ENCODE peak calls at places on chromosomes 12 and 14, in seven cellular contexts. X is AG04450, U is astrocyte of the spinal cord, S is fibroblast of the aortic adventitia, L is AG09309, Z is colonic mucosa, N is sigmoid colon. D is an unnamed sample.

GRCh38 chr12:126998747-126999285 is 1268.2 kb upstream of the TMEM132C start:
- DNase-seq in Z (no peak), N (no peak), L (no peak), U (peak; percentile 2), X (no peak), S (no peak), D (no peak)

GRCh38 chr12:1282670-1283361 is 291.8 kb downstream of the ERC1 start:
- DNase-seq in X (no peak), L (peak; percentile 27), N (peak; percentile 90), U (peak; percentile 23), S (peak; percentile 59), Z (peak; percentile 35), D (peak; percentile 57)

GRCh38 chr14:90554341-90554740 is 157.5 kb downstream of the CALM1 start:
- DNase-seq in Z (no peak), U (no peak), N (peak; percentile 79), S (no peak), L (no peak), X (no peak), D (no peak)

GRCh38 chr12:53344824-53345485 is 8.8 kb upstream of the SP7 start:
- DNase-seq in S (peak; percentile 73), L (no peak), Z (peak; percentile 69), U (peak; percentile 72), X (peak; percentile 33), N (peak; percentile 93), D (peak; percentile 75)

GRCh38 chr14:61718039-61718438 is 22.7 kb downstream of the HIF1A start:
- DNase-seq in L (no peak), N (no peak), X (no peak), Z (no peak), U (no peak), S (no peak), D (no peak)

GRCh38 chr14:98138666-98139065 is 1133.3 kb downstream of the BCL11B start:
- DNase-seq in Z (peak; percentile 50), U (peak; percentile 21), X (no peak), S (peak; percentile 5), N (no peak), L (no peak), D (peak; percentile 3)

GRCh38 chr12:52945389-52946232 is 3.3 kb upstream of the KRT18 start:
- DNase-seq in S (peak; percentile 78), U (peak; percentile 59), L (no peak), Z (peak; percentile 65), X (peak; percentile 21), N (no peak), D (no peak)

GRCh38 chr14:64232095-64232830 is 61.9 kb downstream of the ESR2 start:
- DNase-seq in U (peak; percentile 94), S (peak; percentile 77), X (peak; percentile 67), N (no peak), L (peak; percentile 67), Z (no peak), D (peak; percentile 96)

GRCh38 chr12:64102339-64102738 is 119.8 kb downstream of the KICS2 start:
- DNase-seq in X (no peak), N (no peak), L (peak; percentile 49), S (no peak), Z (no peak), U (peak; percentile 72), D (peak; percentile 87)

GRCh38 chr12:20523658-20524057 is 155.3 kb downstream of the PDE3A start:
- DNase-seq in U (peak; percentile 58), N (no peak), S (peak; percentile 33), L (no peak), Z (no peak), X (no peak), D (peak; percentile 53)

GRCh38 chr12:68673788-68674187 is 13.0 kb upstream of the NUP107 start:
- DNase-seq in N (no peak), L (no peak), X (no peak), U (no peak), S (no peak), Z (no peak), D (no peak)

GRCh38 chr14:90644882-90645281 is 171.3 kb downstream of the TTC7B start:
- DNase-seq in S (peak; percentile 86), Z (no peak), L (peak; percentile 60), X (peak; percentile 69), N (no peak), U (no peak), D (peak; percentile 82)

GRCh38 chr14:53870997-53871396 is 85.6 kb downstream of the BMP4 start:
- DNase-seq in Z (no peak), S (no peak), L (no peak), U (no peak), N (no peak), X (no peak), D (no peak)

GRCh38 chr14:56491299-56492285 is 88.0 kb upstream of the TMEM260 start:
- DNase-seq in Z (peak; percentile 48), S (peak; percentile 57), U (peak; percentile 40), X (peak; percentile 16), N (no peak), L (no peak), D (peak; percentile 56)

GRCh38 chr12:65673732-65674131 is 150.6 kb upstream of the HMGA2 start:
- DNase-seq in L (no peak), N (no peak), Z (no peak), X (no peak), S (peak; percentile 71), U (peak; percentile 59), D (peak; percentile 58)
- TF ChIP-seq CTCF in L (no peak), N (no peak), Z (peak; percentile 19), X (peak; percentile 29), S (peak; percentile 24), U (peak; percentile 17), D (peak; percentile 22)

DNA sequence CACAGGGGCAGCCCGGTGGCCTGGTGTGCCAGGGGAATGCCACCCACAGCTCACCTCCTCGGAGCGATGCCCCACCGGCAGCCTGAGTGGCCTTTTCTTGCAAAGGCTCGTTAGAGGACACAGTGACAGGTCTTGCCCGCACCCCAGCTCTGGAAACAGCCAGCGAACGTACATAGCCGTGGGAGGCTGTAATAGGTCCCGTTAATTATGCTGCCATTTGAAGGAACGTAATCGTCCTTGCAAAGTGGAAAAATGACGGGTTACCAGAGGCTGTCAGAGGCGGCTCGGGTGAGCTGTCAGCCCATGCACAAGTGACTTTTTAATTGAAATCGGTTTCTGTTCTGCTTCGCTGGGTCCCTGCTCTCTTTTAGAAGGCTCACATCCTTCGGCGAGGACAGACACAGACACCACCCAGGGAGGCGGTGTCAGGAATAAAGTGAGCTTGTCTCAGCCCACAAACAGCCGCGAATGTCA is 77.3 kb upstream of the RFLNA start:
- DNase-seq in S (no peak), X (no peak), L (no peak), N (no peak), Z (no peak), U (peak; percentile 17), D (no peak)
- H3K4me3 ChIP-seq in S (peak overlapping the region; percentile 3), X (no peak overlapping the region), L (no peak overlapping the region), N (peak overlapping the region; percentile 31), Z (no peak overlapping the region), U (peak overlapping the region; percentile 15), D (no peak overlapping the region)

DNA sequence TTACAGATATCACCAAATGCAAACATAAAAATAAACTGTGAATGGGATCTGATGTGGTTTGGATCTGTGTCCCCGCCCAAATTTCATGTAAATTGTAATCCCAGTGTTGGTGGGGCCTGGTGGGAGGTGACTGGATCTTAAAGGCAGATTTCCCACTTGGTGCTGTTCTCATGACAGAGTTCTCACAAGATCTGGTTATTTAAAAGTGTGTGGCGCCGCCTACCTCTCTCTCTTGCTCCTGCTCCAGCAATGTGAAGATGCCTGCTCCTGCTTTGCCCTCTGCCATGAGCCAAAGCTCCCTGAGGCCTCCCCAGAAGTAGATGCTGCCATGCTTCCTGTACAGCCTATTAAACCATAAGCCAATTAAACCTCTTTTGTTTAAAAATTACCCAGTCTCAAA is 47.8 kb downstream of the SLC25A21 start:
- DNase-seq in N (no peak), L (no peak), S (no peak), X (no peak), U (no peak), Z (no peak), D (no peak)
- TF ChIP-seq CTCF in N (no peak), L (peak; percentile 24), S (no peak), X (no peak), U (peak; percentile 5), Z (no peak), D (no peak)

GRCh38 chr12:5554711-5555110 is 122.8 kb downstream of the NTF3 start:
- DNase-seq in S (no peak), L (peak; percentile 72), Z (no peak), N (no peak), X (no peak), U (peak; percentile 30), D (no peak)
- H3K4me3 ChIP-seq in S (no peak overlapping the region), L (no peak overlapping the region), Z (no peak overlapping the region), N (no peak overlapping the region), X (no peak overlapping the region), U (no peak overlapping the region), D (no peak overlapping the region)

D was measured in fibroblast of mammary gland.